ENCODE peak calls at places on chromosomes 1 and 21, in seven cellular contexts. B is neuronal stem cell, Z is H9, T is IMR-90, S is mesenchymal stem cell, F is mesendoderm, N is trophoblast cell. I is an unnamed sample.

GRCh38 chr1:183588827-183589226 is 1.4 kb downstream of the NCF2 start:
- DNase-seq in N (no peak), T (no peak), F (no peak), S (no peak), Z (no peak), B (no peak), I (no peak)

GRCh38 chr1:20070357-20070756 is 363 bp downstream of the PLA2G5 start:
- DNase-seq in B (no peak), F (no peak), Z (no peak), T (no peak), S (no peak), N (no peak), I (no peak)

GRCh38 chr1:43039228-43040055 is 80.8 kb upstream of the SLC2A1 start:
- DNase-seq in S (no peak), B (no peak), N (no peak), Z (no peak), T (no peak), F (no peak), I (no peak)

GRCh38 chr1:54926955-54927354 is 40.0 kb upstream of the DHCR24 start:
- DNase-seq in F (no peak), Z (no peak), B (no peak), T (peak), S (no peak), N (no peak), I (no peak)

GRCh38 chr1:185077374-185077773 is 32.0 kb downstream of the RNF2 start:
- DNase-seq in B (no peak), S (no peak), Z (no peak), N (no peak), T (no peak), F (no peak), I (no peak)

GRCh38 chr1:30852026-30852425 is 56.5 kb downstream of the SDC3 start:
- DNase-seq in B (no peak), N (no peak), Z (no peak), T (peak), S (peak), F (no peak), I (no peak)

GRCh38 chr1:82920418-82921248 is 1078.3 kb downstream of the TTLL7 start:
- DNase-seq in S (peak), B (no peak), F (peak), N (peak), Z (no peak), T (no peak), I (no peak)

GRCh38 chr21:43353282-43354010 is 73.5 kb downstream of the SIK1 start:
- DNase-seq in T (no peak), S (no peak), N (no peak), F (no peak), B (no peak), Z (no peak), I (no peak)

GRCh38 chr1:29478879-29479278 is 242.6 kb downstream of the PTPRU start:
- DNase-seq in B (peak), S (no peak), T (no peak), N (no peak), F (no peak), Z (no peak), I (no peak)

GRCh38 chr1:26799479-26800133 is 11.9 kb downstream of the PIGV start:
- DNase-seq in Z (no peak), N (peak), F (peak), T (peak), S (peak), B (no peak), I (no peak)

GRCh38 chr1:3717715-3718601 is 34.3 kb upstream of the CCDC27 start:
- DNase-seq in N (peak), F (peak), T (no peak), S (peak), Z (peak), B (peak), I (no peak)

GRCh38 chr1:21590116-21590905 is 78.8 kb downstream of the RAP1GAP start:
- DNase-seq in S (peak), Z (no peak), T (no peak), N (no peak), F (no peak), B (no peak), I (no peak)

GRCh38 chr1:19644761-19645543 is 841 bp downstream of the NBL1 start:
- DNase-seq in F (no peak), S (peak), Z (no peak), B (no peak), N (peak), T (no peak), I (peak)

GRCh38 chr21:45612096-45613019 is 31.2 kb upstream of the PCBP3 start:
- DNase-seq in N (no peak), Z (peak), B (no peak), S (peak), T (peak), F (no peak), I (no peak)

GRCh38 chr1:75520862-75521261 is 90.1 kb downstream of the SLC44A5 start:
- DNase-seq in F (no peak), B (no peak), N (no peak), T (no peak), S (no peak), Z (no peak), I (no peak)

GRCh38 chr1:18943914-18944572 is 12.4 kb downstream of the IFFO2 start:
- DNase-seq in F (no peak), T (no peak), B (no peak), N (no peak), Z (no peak), S (no peak), I (no peak)

GRCh38 chr1:18058522-18058921 is 49.1 kb upstream of the IGSF21 start:
- DNase-seq in B (peak), S (no peak), N (no peak), T (no peak), F (no peak), Z (no peak), I (no peak)

GRCh38 chr1:41670558-41670957 is 186.1 kb upstream of the EDN2 start:
- DNase-seq in N (peak), T (peak), S (peak), Z (no peak), B (no peak), F (peak), I (no peak)

GRCh38 chr1:39852876-39853275 is 30.4 kb downstream of the TRIT1 start:
- DNase-seq in S (no peak), Z (no peak), F (no peak), T (no peak), B (no peak), N (peak), I (no peak)

GRCh38 chr1:232352366-232352765 is 277.6 kb downstream of the SIPA1L2 start:
- DNase-seq in T (no peak), Z (no peak), S (no peak), F (peak), B (no peak), N (no peak), I (no peak)

GRCh38 chr1:5286244-5286643 is 631.8 kb downstream of the AJAP1 start:
- DNase-seq in F (no peak), T (no peak), N (peak), S (no peak), Z (no peak), B (no peak), I (no peak)

DNA sequence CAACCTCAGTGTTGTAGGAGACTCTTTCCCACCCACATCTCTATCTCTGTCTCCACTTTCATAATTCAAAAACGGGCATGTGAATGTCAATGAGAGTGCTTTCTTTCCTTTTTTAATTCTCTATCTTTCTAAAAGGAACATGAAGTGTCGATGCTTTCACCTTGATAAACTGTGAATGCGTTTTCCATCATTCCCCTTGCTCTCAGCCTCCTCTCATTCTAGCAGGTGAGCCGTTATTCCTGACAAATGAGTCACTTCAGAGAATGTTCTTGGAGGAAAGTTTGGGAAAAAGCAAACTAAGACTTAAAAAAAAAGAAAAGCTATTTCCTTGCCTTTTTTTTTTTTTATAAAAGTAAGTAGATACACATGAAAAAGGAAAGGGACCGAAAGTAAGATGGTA is 226.0 kb upstream of the C1orf87 start:
- DNase-seq in S (no peak), F (no peak), N (no peak), Z (no peak), B (no peak), T (no peak), I (no peak)
- H2BK5ac ChIP-seq in S (no peak), F (no peak), N (no peak), Z (no peak), B (no peak), T (no peak), I (no peak)

GRCh38 chr1:234681065-234681464 is 71.1 kb upstream of the IRF2BP2 start:
- DNase-seq in T (no peak), S (no peak), N (no peak), F (no peak), B (no peak), Z (no peak), I (no peak)
- H2BK5ac ChIP-seq in T (no peak), S (no peak), N (no peak), F (no peak), B (no peak), Z (no peak), I (no peak)

DNA sequence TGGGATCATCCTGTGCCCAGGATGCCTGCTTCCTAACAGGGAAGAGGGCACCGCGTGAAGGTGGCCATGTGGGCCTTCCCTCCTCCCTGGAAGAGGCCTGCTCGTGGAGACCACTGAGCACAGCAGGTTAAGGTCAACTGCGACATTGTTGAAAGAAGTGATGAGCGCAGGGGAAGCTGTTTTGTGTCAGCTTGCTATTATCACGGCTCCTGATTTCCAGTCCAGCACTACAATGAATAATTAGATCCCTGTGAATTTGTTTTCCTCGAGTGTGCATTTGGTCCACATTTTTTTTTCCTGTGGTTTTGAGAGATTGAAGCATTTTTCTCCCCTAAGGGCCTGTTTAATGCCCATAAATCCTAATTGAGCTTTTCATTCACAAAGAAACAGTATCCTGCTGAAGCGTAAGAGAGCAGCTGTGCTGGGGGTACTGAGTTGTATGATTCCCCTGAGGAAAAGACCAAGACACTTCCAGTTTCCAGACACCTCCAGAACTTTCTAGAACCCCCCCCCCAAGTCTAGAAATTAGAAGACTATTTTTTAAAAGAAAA is 204.9 kb downstream of the KCNJ6 start:
- DNase-seq in T (no peak), Z (no peak), F (no peak), B (no peak), S (peak), N (no peak), I (no peak)
- H2BK5ac ChIP-seq in T (no peak), Z (no peak), F (no peak), B (no peak), S (no peak), N (no peak), I (no peak)

GRCh38 chr1:216600730-216601426 is 122.4 kb downstream of the ESRRG start:
- DNase-seq in N (peak), Z (peak), F (peak), T (peak), S (peak), B (peak), I (peak)

GRCh38 chr1:216599851-216600250 is 123.4 kb downstream of the ESRRG start:
- DNase-seq in F (no peak), N (no peak), Z (no peak), T (no peak), B (peak), S (no peak), I (no peak)

GRCh38 chr1:216598448-216598847 is 124.8 kb downstream of the ESRRG start:
- DNase-seq in S (no peak), B (peak), N (no peak), T (no peak), Z (no peak), F (peak), I (no peak)

GRCh38 chr1:216601427-216601751 is 121.8 kb downstream of the ESRRG start:
- DNase-seq in S (no peak), T (no peak), N (no peak), F (no peak), Z (no peak), B (no peak), I (no peak)

GRCh38 chr1:216596298-216596947 is 126.8 kb downstream of the ESRRG start:
- DNase-seq in B (no peak), Z (no peak), S (no peak), F (peak), N (no peak), T (peak), I (no peak)
- H2BK5ac ChIP-seq in B (no peak), Z (no peak), S (no peak), F (no peak), N (no peak), T (no peak), I (no peak)

DNA sequence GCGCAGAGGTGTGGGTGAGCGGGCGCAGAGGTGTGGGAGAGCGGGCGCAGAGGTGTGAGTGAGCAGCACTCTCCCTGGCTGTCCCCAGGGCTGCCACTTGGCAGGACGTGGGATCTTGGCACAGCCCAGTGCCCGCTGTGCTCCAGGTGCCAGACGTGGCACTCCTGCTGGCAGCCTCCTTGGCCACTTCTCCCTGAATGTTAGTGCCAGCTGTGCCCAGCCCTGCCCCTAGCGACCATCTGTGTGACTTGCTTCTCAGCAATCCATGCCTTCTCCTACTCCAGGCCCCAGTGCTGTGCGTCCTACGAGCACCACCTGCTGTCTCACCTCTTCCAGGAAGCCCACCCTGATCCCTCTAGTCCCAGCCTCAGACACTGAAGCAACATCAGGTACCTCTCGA is 30.5 kb downstream of the KRTAP10-1 start:
- DNase-seq in S (no peak), T (no peak), Z (no peak), F (no peak), B (no peak), N (no peak), I (no peak)
- H2BK5ac ChIP-seq in S (no peak), T (no peak), Z (no peak), F (no peak), B (no peak), N (no peak), I (no peak)

DNA sequence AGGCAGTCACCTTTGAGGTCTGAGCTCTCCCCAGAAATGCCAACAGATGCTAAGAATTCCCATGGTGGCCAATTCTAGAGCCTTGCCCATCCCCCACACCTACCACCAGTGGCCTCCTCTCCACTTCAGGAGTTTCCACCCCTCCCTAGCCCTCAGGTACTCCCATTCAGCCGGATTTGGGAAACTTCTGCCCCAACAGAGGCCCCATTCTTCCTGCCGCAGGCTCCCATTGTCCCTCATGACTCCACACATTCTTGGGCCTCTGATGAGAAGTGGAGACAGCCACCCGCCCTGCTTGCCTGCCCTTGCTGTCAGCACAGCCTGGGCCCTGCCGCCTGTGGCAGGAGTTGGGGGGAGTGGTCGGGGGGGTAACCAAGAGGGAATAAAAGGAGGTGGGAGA is 4.6 kb downstream of the BLACAT1 start:
- DNase-seq in B (no peak), S (no peak), F (peak), T (no peak), Z (peak), N (no peak), I (no peak)
- H2BK5ac ChIP-seq in B (peak), S (no peak), F (peak), T (no peak), Z (no peak), N (peak), I (peak)